ENCODE peak calls at places on chromosomes 12 and 14, in eight cellular contexts. X, I, J, V, M, C, S and K are unnamed samples.

GRCh38 chr12:94704452-94704871 is 54.1 kb upstream of the TMCC3 start:
- DNase-seq in V (no peak), S (no peak), X (no peak), M (peak; percentile 72), J (peak; percentile 90), I (no peak), C (peak; percentile 84), K (peak; percentile 43)

GRCh38 chr12:116559080-116559329 is 176 bp upstream of the MAP1LC3B2 start:
- DNase-seq in S (no peak), X (no peak), M (no peak), J (no peak), I (no peak), C (no peak), V (no peak), K (no peak)

GRCh38 chr12:27493260-27493935 is 30.6 kb upstream of the PPFIBP1 start:
- DNase-seq in V (no peak), C (peak; percentile 13), J (peak; percentile 2), I (no peak), S (no peak), M (peak; percentile 35), X (no peak), K (no peak)

GRCh38 chr12:42094277-42094676 is 50.4 kb downstream of the GXYLT1 start:
- DNase-seq in I (no peak), C (peak; percentile 72), V (no peak), S (no peak), X (no peak), J (peak; percentile 72), M (peak; percentile 13), K (no peak)

GRCh38 chr12:64696065-64696741 is 63.0 kb downstream of the GNS start:
- DNase-seq in C (peak; percentile 58), I (no peak), V (no peak), M (no peak), S (no peak), J (peak; percentile 43), X (no peak), K (no peak)

GRCh38 chr12:90085491-90086274 is 377.0 kb upstream of the ATP2B1 start:
- DNase-seq in C (peak; percentile 52), I (no peak), V (no peak), S (no peak), M (peak; percentile 42), J (peak; percentile 82), X (no peak), K (no peak)

GRCh38 chr14:75542585-75543091 is 20.4 kb downstream of the BATF start:
- DNase-seq in S (peak; percentile 79), I (peak; percentile 62), V (peak; percentile 74), C (peak; percentile 38), M (no peak), J (no peak), X (peak; percentile 36), K (peak; percentile 53)

GRCh38 chr12:49705479-49706267 is 1.5 kb downstream of the FMNL3 start:
- DNase-seq in M (peak; percentile 79), S (peak; percentile 30), X (no peak), I (peak; percentile 44), J (peak; percentile 84), C (peak; percentile 81), V (no peak), K (no peak)

GRCh38 chr12:122422769-122423257 is 344 bp upstream of the CLIP1 start:
- DNase-seq in V (no peak), J (peak; percentile 54), S (no peak), X (no peak), C (peak; percentile 85), M (peak; percentile 70), I (peak; percentile 14), K (no peak)

GRCh38 chr14:66746316-66747006 is 238.5 kb downstream of the GPHN start:
- DNase-seq in X (peak; percentile 7), C (peak; percentile 54), S (no peak), J (peak; percentile 58), M (peak; percentile 28), V (no peak), I (no peak), K (no peak)

GRCh38 chr12:25200703-25201102 is 5.7 kb downstream of the ETFRF1 start:
- DNase-seq in C (peak; percentile 39), X (no peak), M (peak; percentile 43), I (no peak), J (peak; percentile 77), S (no peak), V (no peak), K (no peak)

GRCh38 chr12:6703631-6704030 is 3.0 kb upstream of the PIANP start:
- DNase-seq in S (no peak), C (peak; percentile 46), J (peak; percentile 41), X (no peak), V (no peak), I (no peak), M (no peak), K (no peak)

GRCh38 chr12:61232040-61232439 is 1028.2 kb upstream of the USP15 start:
- DNase-seq in S (no peak), J (no peak), C (no peak), M (no peak), X (no peak), V (no peak), I (no peak), K (no peak)

GRCh38 chr14:75711134-75711795 is 50.2 kb downstream of the TTLL5 start:
- DNase-seq in J (peak; percentile 72), M (peak; percentile 40), C (peak; percentile 83), S (no peak), V (no peak), I (peak; percentile 30), X (no peak), K (peak; percentile 48)

GRCh38 chr14:23922545-23922944 is 31.0 kb upstream of the DHRS4 start:
- DNase-seq in M (no peak), X (no peak), S (no peak), J (no peak), V (no peak), I (no peak), C (no peak), K (no peak)

GRCh38 chr12:12443482-12443881 is 86.6 kb downstream of the BORCS5 start:
- DNase-seq in J (no peak), I (peak; percentile 74), M (no peak), X (peak; percentile 49), C (no peak), V (no peak), S (peak; percentile 35), K (peak; percentile 80)

GRCh38 chr14:99230271-99231141 is 41.5 kb downstream of the BCL11B start:
- DNase-seq in V (no peak), M (no peak), C (peak; percentile 4), X (no peak), S (no peak), I (no peak), J (no peak), K (peak; percentile 36)

GRCh38 chr12:13154027-13154538 is 42.4 kb upstream of the EMP1 start:
- DNase-seq in X (no peak), I (no peak), J (peak; percentile 50), C (peak; percentile 61), S (no peak), M (peak; percentile 55), V (no peak), K (no peak)

GRCh38 chr14:24910408-24910986 is 139.4 kb downstream of the STXBP6 start:
- DNase-seq in I (no peak), S (no peak), M (no peak), V (no peak), X (no peak), J (no peak), C (no peak), K (no peak)

GRCh38 chr12:53961025-53961761 is 6.5 kb downstream of the HOXC12 start:
- DNase-seq in I (no peak), M (no peak), J (no peak), C (no peak), X (no peak), V (no peak), S (no peak), K (no peak)
- H3K4me3 ChIP-seq in I (no peak overlapping the region), M (no peak overlapping the region), J (no peak overlapping the region), C (no peak overlapping the region), X (peak overlapping the region; percentile 5), V (peak overlapping the region; percentile 5), S (no peak overlapping the region), K (no peak overlapping the region)

GRCh38 chr12:93429448-93429847 is 12.3 kb downstream of the UBE2N start:
- DNase-seq in I (no peak), M (peak; percentile 39), C (no peak), V (no peak), S (no peak), J (no peak), X (no peak), K (peak; percentile 27)

GRCh38 chr12:93430280-93430679 is 11.5 kb downstream of the UBE2N start:
- DNase-seq in M (no peak), I (no peak), C (no peak), J (no peak), V (no peak), S (no peak), X (no peak), K (no peak)

GRCh38 chr12:93438266-93439050 is 3.3 kb downstream of the UBE2N start:
- DNase-seq in M (no peak), C (no peak), I (no peak), J (no peak), V (no peak), X (no peak), S (no peak), K (no peak)

GRCh38 chr12:93429852-93430251 is 11.9 kb downstream of the UBE2N start:
- DNase-seq in V (no peak), S (no peak), C (no peak), I (no peak), J (no peak), X (no peak), M (no peak), K (no peak)

GRCh38 chr12:93434305-93434704 is 7.4 kb downstream of the UBE2N start:
- DNase-seq in I (no peak), J (peak; percentile 43), C (peak; percentile 25), X (no peak), S (no peak), M (no peak), V (no peak), K (no peak)
- H3K4me3 ChIP-seq in I (peak overlapping the region; percentile 19), J (no peak overlapping the region), C (no peak overlapping the region), X (no peak overlapping the region), S (no peak overlapping the region), M (no peak overlapping the region), V (no peak overlapping the region), K (no peak overlapping the region)

GRCh38 chr14:44418856-44419255 is 88.2 kb downstream of the FSCB start:
- DNase-seq in J (no peak), I (no peak), X (no peak), C (no peak), V (no peak), S (no peak), M (no peak), K (no peak)
- H3K4me3 ChIP-seq in J (no peak overlapping the region), I (no peak overlapping the region), X (no peak overlapping the region), C (no peak overlapping the region), V (no peak overlapping the region), S (no peak overlapping the region), M (no peak overlapping the region), K (no peak overlapping the region)

GRCh38 chr12:110277705-110278104 is 3.3 kb upstream of the ATP2A2 start:
- DNase-seq in C (no peak), V (no peak), S (no peak), J (no peak), X (no peak), M (no peak), I (no peak), K (no peak)

GRCh38 chr12:110279976-110280783 is 867 bp upstream of the ATP2A2 start:
- DNase-seq in V (no peak), M (peak; percentile 67), C (peak; percentile 77), J (peak; percentile 33), S (no peak), I (peak; percentile 54), X (peak; percentile 38), K (peak; percentile 37)

GRCh38 chr12:110278137-110278536 is 2.9 kb upstream of the ATP2A2 start:
- DNase-seq in C (no peak), V (no peak), S (no peak), J (no peak), I (no peak), M (no peak), X (no peak), K (no peak)

GRCh38 chr12:110280784-110281548 is at the start of gene ATP2A2:
- DNase-seq in M (peak; percentile 87), I (peak; percentile 92), V (peak; percentile 86), X (peak; percentile 71), J (peak; percentile 85), S (peak; percentile 93), C (peak; percentile 97), K (peak; percentile 89)

GRCh38 chr12:110279561-110279960 is 1.5 kb upstream of the ATP2A2 start:
- DNase-seq in I (no peak), C (no peak), J (no peak), V (no peak), X (no peak), S (no peak), M (no peak), K (no peak)
- H3K4me3 ChIP-seq in I (no peak overlapping the region), C (no peak overlapping the region), J (no peak overlapping the region), V (no peak overlapping the region), X (no peak overlapping the region), S (no peak overlapping the region), M (no peak overlapping the region), K (no peak overlapping the region)